ENCODE peak calls at places on chromosomes 16 and 17, in six cellular contexts. V, N, S, Q, D and K are unnamed samples.

GRCh38 chr17:33778505-33779398 is 476.3 kb upstream of the CCL2 start:
- DNase-seq in V (peak), S (peak), Q (peak), D (peak), N (peak), K (peak)

GRCh38 chr16:30728904-30729672 is 19.1 kb upstream of the PHKG2 start:
- DNase-seq in N (no peak), Q (no peak), D (no peak), S (no peak), V (no peak), K (no peak)

GRCh38 chr17:71550675-71551074 is 570.1 kb upstream of the SOX9 start:
- DNase-seq in N (no peak), V (no peak), Q (no peak), D (no peak), S (no peak), K (no peak)

GRCh38 chr16:15960124-15960971 is 10.9 kb downstream of the ABCC1 start:
- DNase-seq in N (no peak), D (no peak), S (no peak), V (no peak), Q (no peak), K (no peak)

GRCh38 chr17:45311762-45312476 is 4.9 kb downstream of the MAP3K14 start:
- DNase-seq in S (no peak), V (no peak), N (peak), D (peak), Q (no peak), K (peak)

GRCh38 chr16:75576384-75576811 is 10.2 kb downstream of the GABARAPL2 start:
- DNase-seq in N (no peak), Q (no peak), D (no peak), V (no peak), S (no peak), K (no peak)

GRCh38 chr16:66427871-66428681 is 981 bp downstream of the BEAN1 start:
- DNase-seq in D (peak), N (no peak), V (no peak), Q (no peak), S (no peak), K (no peak)

GRCh38 chr17:66485272-66485947 is 183.0 kb downstream of the PRKCA start:
- DNase-seq in S (no peak), V (no peak), Q (no peak), N (no peak), D (no peak), K (no peak)

GRCh38 chr17:29078183-29079045 is 35.5 kb downstream of the PIPOX start:
- DNase-seq in V (no peak), D (no peak), S (no peak), Q (no peak), N (peak), K (no peak)

GRCh38 chr17:81057079-81057730 is 22.3 kb downstream of the BAIAP2 start:
- DNase-seq in S (no peak), V (no peak), D (peak), N (no peak), Q (no peak), K (peak)

GRCh38 chr17:43014020-43014615 is 7.5 kb downstream of the IFI35 start:
- DNase-seq in S (no peak), V (no peak), N (no peak), D (no peak), Q (no peak), K (no peak)

GRCh38 chr17:78899361-78900260 is 3.4 kb downstream of the CEP295NL start:
- DNase-seq in S (no peak), D (no peak), N (no peak), V (peak), Q (no peak), K (peak)

GRCh38 chr16:4053663-4054479 is 62.4 kb downstream of the ADCY9 start:
- DNase-seq in N (peak), Q (no peak), V (no peak), D (peak), S (no peak), K (no peak)

GRCh38 chr17:62882878-62883277 is 74.8 kb upstream of the MARCHF10 start:
- DNase-seq in N (peak), D (peak), V (no peak), S (no peak), Q (no peak), K (no peak)

GRCh38 chr17:75273968-75274708 is 3.1 kb upstream of the MIF4GD start:
- DNase-seq in V (no peak), D (no peak), N (peak), Q (no peak), S (no peak), K (no peak)

GRCh38 chr16:12613131-12613991 is 190.3 kb downstream of the CPPED1 start:
- DNase-seq in Q (no peak), D (no peak), N (peak), S (peak), V (peak), K (peak)

GRCh38 chr16:56860226-56861020 is 4.6 kb upstream of the SLC12A3 start:
- DNase-seq in S (no peak), D (no peak), V (no peak), N (no peak), Q (no peak), K (peak)

GRCh38 chr17:7932483-7932891 is 481 bp downstream of the CNTROB start:
- DNase-seq in S (no peak), V (peak), Q (no peak), D (peak), N (peak), K (peak)

GRCh38 chr17:79699386-79700036 is 31.2 kb upstream of the ENPP7 start:
- DNase-seq in Q (no peak), D (no peak), V (peak), N (no peak), S (no peak), K (no peak)

GRCh38 chr16:81444448-81445121 is at the start of gene CMIP:
- DNase-seq in S (peak), Q (peak), D (peak), N (peak), V (peak), K (peak)

GRCh38 chr16:85663891-85664321 is 24.8 kb downstream of the GINS2 start:
- DNase-seq in D (no peak), S (no peak), Q (no peak), N (peak), V (no peak), K (no peak)

GRCh38 chr16:81929841-81930240 is 81.4 kb downstream of the SDR42E1 start:
- DNase-seq in D (no peak), Q (no peak), V (no peak), N (no peak), S (no peak), K (no peak)

GRCh38 chr16:89404561-89404960 is 85.8 kb downstream of the ANKRD11 start:
- DNase-seq in Q (no peak), D (no peak), N (no peak), V (no peak), S (no peak), K (no peak)

GRCh38 chr17:57433396-57433944 is 177.1 kb downstream of the MSI2 start:
- DNase-seq in S (no peak), Q (no peak), N (no peak), D (no peak), V (no peak), K (peak)

GRCh38 chr17:77863814-77864161 is 94.7 kb upstream of the TNRC6C start:
- DNase-seq in Q (no peak), V (no peak), S (no peak), D (no peak), N (no peak), K (no peak)

GRCh38 chr17:49217651-49218413 is 7.3 kb downstream of the ABI3 start:
- DNase-seq in Q (no peak), N (no peak), D (no peak), V (no peak), S (no peak), K (peak)

GRCh38 chr16:47774661-47775060 is 313.5 kb downstream of the PHKB start:
- DNase-seq in N (peak), D (peak), Q (no peak), S (peak), V (peak), K (no peak)

GRCh38 chr17:79954281-79955166 is 81.1 kb downstream of the TBC1D16 start:
- DNase-seq in V (peak), Q (no peak), N (no peak), D (no peak), S (no peak), K (no peak)

GRCh38 chr17:21511368-21512195 is 135.4 kb downstream of the KCNJ12 start:
- DNase-seq in V (peak), S (peak), N (peak), D (peak), Q (peak), K (peak)

GRCh38 chr17:3527896-3528603 is 29.6 kb downstream of the TRPV3 start:
- DNase-seq in S (no peak), Q (no peak), V (no peak), N (no peak), D (no peak), K (no peak)

GRCh38 chr17:79971651-79972050 is 64.0 kb downstream of the TBC1D16 start:
- DNase-seq in S (no peak), D (no peak), Q (no peak), V (peak), N (no peak), K (no peak)

GRCh38 chr17:3895354-3895753 is 2.5 kb upstream of the CAMKK1 start:
- DNase-seq in Q (no peak), D (no peak), S (no peak), V (no peak), N (no peak), K (no peak)

GRCh38 chr17:1252203-1252608 is 18.0 kb upstream of the BHLHA9 start:
- DNase-seq in D (no peak), V (no peak), N (no peak), Q (no peak), S (no peak), K (no peak)

GRCh38 chr17:31696184-31696602 is 162.9 kb downstream of the COPRS start:
- DNase-seq in V (peak), S (no peak), Q (peak), D (peak), N (peak), K (peak)

GRCh38 chr17:79794659-79795511 is 2.0 kb downstream of the CBX8 start:
- DNase-seq in N (no peak), Q (no peak), D (no peak), S (no peak), V (peak), K (no peak)

GRCh38 chr16:31455601-31456314 is 3.5 kb upstream of the ARMC5 start:
- DNase-seq in N (no peak), D (no peak), S (no peak), V (peak), Q (no peak), K (peak)

GRCh38 chr17:79160980-79161621 is 86.5 kb downstream of the ENGASE start:
- DNase-seq in D (no peak), V (peak), N (no peak), S (no peak), Q (no peak), K (no peak)

GRCh38 chr16:84036131-84036530 is 6.5 kb downstream of the SLC38A8 start:
- DNase-seq in V (no peak), S (no peak), Q (no peak), D (no peak), N (no peak), K (no peak)

GRCh38 chr16:84039696-84040095 is 2.9 kb downstream of the SLC38A8 start:
- DNase-seq in D (no peak), Q (no peak), S (no peak), V (no peak), N (no peak), K (no peak)

GRCh38 chr16:84038491-84038890 is 4.1 kb downstream of the SLC38A8 start:
- DNase-seq in D (no peak), N (no peak), S (no peak), V (no peak), Q (no peak), K (no peak)

GRCh38 chr16:84034516-84034915 is 8.1 kb downstream of the SLC38A8 start:
- DNase-seq in D (no peak), S (no peak), Q (no peak), V (no peak), N (no peak), K (no peak)

GRCh38 chr16:84036982-84037425 is 5.6 kb downstream of the SLC38A8 start:
- DNase-seq in Q (no peak), N (no peak), D (no peak), V (no peak), S (no peak), K (no peak)
- H4K8ac ChIP-seq in Q (no peak), N (no peak), D (no peak), V (no peak), S (no peak), K (no peak)

GRCh38 chr16:20878682-20879147 is 21.4 kb downstream of the DCUN1D3 start:
- DNase-seq in N (no peak), D (no peak), V (no peak), S (no peak), Q (no peak), K (no peak)

GRCh38 chr16:20880867-20881866 is 19.0 kb downstream of the DCUN1D3 start:
- DNase-seq in Q (no peak), D (no peak), N (no peak), S (no peak), V (no peak), K (no peak)

GRCh38 chr16:20875358-20875656 is 24.9 kb downstream of the DCUN1D3 start:
- DNase-seq in S (no peak), V (no peak), N (no peak), Q (no peak), D (no peak), K (no peak)

GRCh38 chr16:20883554-20884239 is 16.5 kb downstream of the DCUN1D3 start:
- DNase-seq in V (no peak), D (no peak), N (no peak), S (no peak), Q (no peak), K (no peak)

GRCh38 chr16:20879175-20880053 is 20.7 kb downstream of the DCUN1D3 start:
- DNase-seq in S (no peak), V (no peak), N (peak), D (peak), Q (no peak), K (peak)
- H2AFZ ChIP-seq in S (no peak), V (no peak), N (no peak), D (no peak), Q (no peak), K (no peak)

GRCh38 chr17:46877466-46877865 is 26.1 kb downstream of the WNT9B start:
- DNase-seq in V (no peak), N (no peak), Q (no peak), D (no peak), S (no peak), K (no peak)
- H4K91ac ChIP-seq in V (no peak), N (no peak), Q (no peak), D (no peak), S (no peak), K (no peak)

DNA sequence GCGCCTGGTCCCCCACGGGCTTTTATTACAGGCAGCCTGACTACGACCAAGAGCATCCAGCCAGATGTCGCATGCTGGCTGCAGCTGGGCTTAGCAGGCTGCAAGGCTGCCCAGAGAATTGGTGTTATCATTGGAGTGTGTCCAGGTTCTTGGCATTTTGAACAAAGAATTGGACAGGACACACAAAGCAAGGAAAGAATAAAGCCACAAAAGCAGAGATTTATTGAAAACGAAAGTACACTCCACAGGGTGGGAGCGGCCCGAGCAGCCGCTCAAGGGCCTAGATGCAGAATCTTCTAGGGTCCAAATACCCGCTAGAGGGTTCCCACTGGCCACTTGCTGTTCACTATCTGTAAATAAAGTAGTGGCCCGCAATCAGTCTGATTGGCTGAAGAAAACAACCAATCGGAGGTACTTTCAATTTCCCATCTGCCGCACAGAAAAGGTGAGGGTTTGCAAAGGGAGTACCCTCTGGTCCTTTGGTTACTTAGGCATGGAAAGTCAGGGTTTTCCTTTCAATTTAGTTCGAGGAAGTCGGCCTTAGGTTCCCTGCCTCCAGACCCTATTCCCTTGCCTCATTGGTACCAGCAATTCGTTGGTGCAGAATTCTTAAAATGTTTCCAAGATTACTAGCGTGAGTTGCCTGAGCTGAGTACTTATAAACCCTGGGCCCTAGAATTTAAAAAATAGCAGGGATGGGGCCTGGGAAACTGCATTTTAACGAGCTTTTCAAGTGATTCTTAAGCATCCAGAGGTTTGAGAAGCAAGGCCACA is 38.5 kb upstream of the CNEP1R1 start:
- DNase-seq in Q (no peak), S (no peak), D (no peak), N (peak), V (peak), K (peak)
- H4K8ac ChIP-seq in Q (no peak), S (no peak), D (no peak), N (no peak), V (no peak), K (no peak)

GRCh38 chr17:30376621-30377452 is 1.9 kb upstream of the CPD start:
- DNase-seq in D (peak), Q (no peak), S (no peak), N (peak), V (no peak), K (no peak)

GRCh38 chr17:30378191-30378796 is 433 bp upstream of the CPD start:
- DNase-seq in S (no peak), D (no peak), N (peak), Q (no peak), V (no peak), K (no peak)

GRCh38 chr17:30375661-30376060 is 3.1 kb upstream of the CPD start:
- DNase-seq in N (peak), V (no peak), Q (no peak), S (no peak), D (peak), K (no peak)

GRCh38 chr17:30378797-30379302 is at the start of gene CPD:
- DNase-seq in V (peak), D (peak), N (peak), Q (peak), S (peak), K (peak)

DNA sequence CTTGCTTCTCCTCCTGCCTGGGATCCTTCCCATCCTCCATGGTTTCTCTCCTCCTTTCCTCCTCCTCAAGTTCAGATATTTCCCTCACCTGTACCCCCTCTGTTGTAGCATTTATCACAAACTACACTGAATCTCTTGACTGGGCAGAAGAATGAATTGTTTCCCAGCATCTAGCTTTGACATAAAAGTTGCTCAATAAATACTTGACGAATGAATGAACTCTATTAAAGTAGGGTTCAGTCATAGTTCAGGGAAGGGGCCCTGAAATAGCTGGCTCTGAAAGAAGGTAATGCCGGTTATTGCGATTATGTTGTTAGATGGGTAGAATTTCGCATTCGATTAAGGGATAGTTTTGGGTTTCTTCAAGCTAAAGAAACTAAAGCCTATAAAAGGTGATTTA is 1.2 kb upstream of the CPD start:
- DNase-seq in S (no peak), V (no peak), D (no peak), N (no peak), Q (no peak), K (no peak)
- H2AFZ ChIP-seq in S (no peak), V (no peak), D (no peak), N (no peak), Q (peak), K (no peak)

GRCh38 chr16:73023752-73024570 is 24.0 kb downstream of the ZFHX3 start:
- DNase-seq in S (no peak), Q (no peak), V (no peak), D (no peak), N (no peak), K (no peak)

GRCh38 chr16:73020409-73020884 is 27.5 kb downstream of the ZFHX3 start:
- DNase-seq in S (no peak), V (no peak), N (peak), D (peak), Q (no peak), K (no peak)

GRCh38 chr16:73021866-73022495 is 25.9 kb downstream of the ZFHX3 start:
- DNase-seq in S (no peak), D (no peak), V (no peak), Q (no peak), N (no peak), K (no peak)

GRCh38 chr16:73023320-73023719 is 24.6 kb downstream of the ZFHX3 start:
- DNase-seq in S (no peak), Q (no peak), N (no peak), D (no peak), V (no peak), K (no peak)

GRCh38 chr16:73022534-73022933 is 25.4 kb downstream of the ZFHX3 start:
- DNase-seq in V (no peak), Q (no peak), D (no peak), S (no peak), N (no peak), K (no peak)
- H4K91ac ChIP-seq in V (no peak), Q (no peak), D (peak), S (no peak), N (no peak), K (peak)

DNA sequence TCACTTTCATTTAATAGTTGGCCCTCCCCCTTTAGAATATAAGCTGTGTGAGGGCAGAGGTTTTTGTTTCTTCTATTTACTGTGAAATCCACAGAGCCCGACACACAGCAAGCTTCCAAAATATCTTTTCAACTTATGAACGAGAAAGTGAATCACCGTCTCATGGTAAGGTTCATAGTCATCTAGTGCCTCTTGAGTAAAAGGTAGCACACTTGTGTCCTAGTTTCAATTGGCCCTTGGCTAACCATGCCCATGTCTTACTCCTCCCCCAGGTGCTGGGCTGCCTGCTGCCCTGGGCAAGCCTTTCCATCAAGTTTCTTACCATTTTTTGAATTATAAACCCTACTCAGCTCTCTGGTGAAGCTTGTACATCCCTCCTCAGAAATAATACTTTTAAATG is 12.4 kb upstream of the GP2 start:
- DNase-seq in N (no peak), S (no peak), Q (no peak), D (no peak), V (no peak), K (peak)
- H4K8ac ChIP-seq in N (no peak), S (no peak), Q (no peak), D (no peak), V (no peak), K (no peak)

GRCh38 chr17:14760719-14761425 is 460.0 kb downstream of the HS3ST3B1 start:
- DNase-seq in D (peak), V (no peak), S (no peak), Q (no peak), N (no peak), K (peak)
- H2AFZ ChIP-seq in D (no peak), V (no peak), S (no peak), Q (peak), N (peak), K (no peak)